ENCODE peak calls at places on chromosome 3, in five cellular contexts. O is HepG2, F is HCT116, L is K562, E is SK-N-SH. Z is an unnamed sample.

GRCh38 chr3:58640700-58641372 is 25.7 kb downstream of the FAM3D start:
- DNase-seq in O (peak; percentile 56), F (peak; percentile 50), L (peak; percentile 74), E (peak; percentile 90), Z (peak; percentile 20)

GRCh38 chr3:56917740-56918568 is 116.2 kb upstream of the ARHGEF3 start:
- DNase-seq in O (no peak), F (no peak), L (no peak), E (no peak), Z (no peak)

GRCh38 chr3:145952541-145952940 is 208.4 kb downstream of the PLOD2 start:
- DNase-seq in O (no peak), F (no peak), L (no peak), E (no peak), Z (no peak)

GRCh38 chr3:67610458-67610857 is 44.0 kb downstream of the SUCLG2 start:
- DNase-seq in O (peak; percentile 35), F (no peak), L (no peak), E (no peak), Z (peak; percentile 48)

GRCh38 chr3:164401923-164402322 is 676.4 kb downstream of the SI start:
- DNase-seq in O (no peak), F (no peak), L (no peak), E (no peak), Z (no peak)

GRCh38 chr3:47161983-47162694 is 1.8 kb downstream of the SETD2 start:
- DNase-seq in O (no peak), F (no peak), L (no peak), E (no peak), Z (no peak)

GRCh38 chr3:152930516-152930915 is 95.6 kb downstream of the P2RY1 start:
- DNase-seq in O (no peak), F (no peak), L (no peak), E (no peak), Z (no peak)

GRCh38 chr3:45947361-45947760 is 4.1 kb downstream of the CXCR6 start:
- DNase-seq in O (no peak), F (no peak), L (no peak), E (no peak), Z (no peak)

GRCh38 chr3:27758083-27758482 is 36.0 kb upstream of the EOMES start:
- DNase-seq in O (no peak), F (peak; percentile 10), L (no peak), E (no peak), Z (peak; percentile 52)

GRCh38 chr3:194979173-194979572 is 291.8 kb downstream of the XXYLT1 start:
- DNase-seq in O (no peak), F (no peak), L (no peak), E (no peak), Z (no peak)

GRCh38 chr3:149460123-149460522 is 14.4 kb upstream of the TM4SF4 start:
- DNase-seq in O (no peak), F (no peak), L (no peak), E (no peak), Z (no peak)

GRCh38 chr3:179962617-179963387 is 73.9 kb downstream of the PEX5L start:
- DNase-seq in O (no peak), F (no peak), L (no peak), E (no peak), Z (no peak)

GRCh38 chr3:148598619-148599018 is 99.1 kb upstream of the AGTR1 start:
- DNase-seq in O (no peak), F (no peak), L (no peak), E (no peak), Z (no peak)

GRCh38 chr3:184500344-184500923 is 61.2 kb upstream of the EPHB3 start:
- DNase-seq in O (no peak), F (no peak), L (no peak), E (no peak), Z (no peak)

GRCh38 chr3:62688050-62688449 is 187.2 kb downstream of the CADPS start:
- DNase-seq in O (no peak), F (no peak), L (no peak), E (no peak), Z (no peak)

GRCh38 chr3:192772495-192772894 is 45.2 kb upstream of the FGF12 start:
- DNase-seq in O (peak; percentile 2), F (peak; percentile 12), L (no peak), E (peak; percentile 25), Z (no peak)

GRCh38 chr3:76565496-76566210 is 474.2 kb upstream of the ROBO2 start:
- DNase-seq in O (no peak), F (no peak), L (no peak), E (no peak), Z (no peak)

GRCh38 chr3:120622870-120623718 is 27.0 kb downstream of the NDUFB4 start:
- DNase-seq in O (peak; percentile 58), F (peak; percentile 93), L (peak; percentile 77), E (no peak), Z (peak; percentile 57)

GRCh38 chr3:190826018-190826417 is 36.5 kb downstream of the GMNC start:
- DNase-seq in O (no peak), F (no peak), L (no peak), E (no peak), Z (no peak)

GRCh38 chr3:99577160-99577559 is 61.2 kb upstream of the COL8A1 start:
- DNase-seq in O (no peak), F (no peak), L (no peak), E (no peak), Z (no peak)

GRCh38 chr3:183503738-183504137 is 51.8 kb downstream of the KLHL6 start:
- DNase-seq in O (no peak), F (no peak), L (no peak), E (peak; percentile 33), Z (no peak)

GRCh38 chr3:45693941-45694521 is 4.8 kb downstream of the SACM1L start:
- DNase-seq in O (no peak), F (no peak), L (no peak), E (peak; percentile 34), Z (no peak)

GRCh38 chr3:34571714-34572113 is 773.3 kb downstream of the PDCD6IP start:
- DNase-seq in O (no peak), F (no peak), L (no peak), E (no peak), Z (no peak)

GRCh38 chr3:17937081-17937480 is 194.7 kb upstream of the TBC1D5 start:
- DNase-seq in O (no peak), F (no peak), L (no peak), E (no peak), Z (no peak)

GRCh38 chr3:48247401-48247807 is 6.5 kb downstream of the ZNF589 start:
- DNase-seq in O (no peak), F (no peak), L (peak; percentile 57), E (no peak), Z (no peak)

GRCh38 chr3:132210476-132211346 is 106.5 kb upstream of the ACP3 start:
- DNase-seq in O (peak; percentile 6), F (peak; percentile 39), L (peak; percentile 3), E (peak; percentile 8), Z (peak; percentile 18)

GRCh38 chr3:184752361-184752760 is 40.5 kb upstream of the MAGEF1 start:
- DNase-seq in O (no peak), F (no peak), L (no peak), E (no peak), Z (no peak)

GRCh38 chr3:18419232-18419631 is 5.9 kb downstream of the SATB1 start:
- DNase-seq in O (no peak), F (no peak), L (no peak), E (no peak), Z (no peak)

GRCh38 chr3:160801386-160802118 is 45.5 kb downstream of the PPM1L start:
- DNase-seq in O (no peak), F (no peak), L (no peak), E (no peak), Z (no peak)

GRCh38 chr3:196712514-196713413 is 587 bp downstream of the PIGX start:
- DNase-seq in O (peak; percentile 14), F (no peak), L (no peak), E (no peak), Z (no peak)
- TF ChIP-seq SIN3A in O (no peak), F (no peak), L (no peak), E (peak; percentile 27), Z (peak; percentile 50)

GRCh38 chr3:107548601-107549000 is 25.8 kb downstream of the BBX start:
- DNase-seq in O (no peak), F (no peak), L (no peak), E (no peak), Z (no peak)

GRCh38 chr3:107545680-107546120 is 22.9 kb downstream of the BBX start:
- DNase-seq in O (no peak), F (no peak), L (no peak), E (no peak), Z (no peak)

GRCh38 chr3:107540857-107541256 is 18.1 kb downstream of the BBX start:
- DNase-seq in O (no peak), F (no peak), L (no peak), E (no peak), Z (no peak)

GRCh38 chr3:107542665-107543064 is 19.9 kb downstream of the BBX start:
- DNase-seq in O (no peak), F (no peak), L (no peak), E (no peak), Z (no peak)

DNA sequence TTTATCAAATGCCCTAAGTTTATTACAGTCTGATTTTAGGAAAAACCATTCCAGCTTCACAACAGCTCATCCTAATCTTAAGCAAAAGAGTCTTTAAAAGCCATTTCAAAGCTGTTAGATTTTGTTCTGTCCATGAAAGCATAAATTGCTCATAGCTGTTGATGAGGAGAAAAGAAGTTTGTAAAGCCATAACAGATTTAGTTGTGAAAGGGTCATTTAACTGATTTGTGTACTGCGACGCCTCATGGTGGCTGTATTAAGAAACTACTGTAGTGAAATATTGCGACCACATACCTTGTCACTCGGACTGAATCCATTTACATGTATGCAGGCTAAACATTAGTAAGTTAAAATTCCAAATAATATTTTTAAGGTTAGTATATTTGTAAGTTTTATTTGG is 20.9 kb downstream of the BBX start:
- DNase-seq in O (peak; percentile 12), F (no peak), L (peak; percentile 14), E (no peak), Z (no peak)
- TF ChIP-seq SIN3A in O (no peak), F (no peak), L (no peak), E (no peak), Z (no peak)

DNA sequence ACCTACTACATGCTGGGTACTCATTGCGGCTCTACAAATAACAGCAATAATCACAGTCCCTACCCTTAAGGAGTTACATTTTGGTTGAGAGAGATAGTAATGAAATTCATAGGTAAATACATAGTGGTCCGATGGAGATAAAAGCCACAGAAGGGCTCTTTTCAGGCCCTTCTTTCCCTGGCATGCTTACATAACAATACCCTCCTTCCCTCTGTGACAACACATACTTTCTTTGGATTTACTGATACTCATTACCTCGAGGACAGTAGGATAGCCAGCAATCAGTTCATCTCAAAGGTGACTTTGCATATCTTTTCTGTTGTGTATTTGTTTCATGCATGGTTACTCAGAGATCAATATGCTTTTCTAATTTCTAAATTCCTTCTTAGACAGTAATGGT is 54.5 kb downstream of the HSPBAP1 start:
- DNase-seq in O (no peak), F (no peak), L (no peak), E (no peak), Z (no peak)
- TF ChIP-seq SIN3A in O (no peak), F (no peak), L (no peak), E (no peak), Z (no peak)

DNA sequence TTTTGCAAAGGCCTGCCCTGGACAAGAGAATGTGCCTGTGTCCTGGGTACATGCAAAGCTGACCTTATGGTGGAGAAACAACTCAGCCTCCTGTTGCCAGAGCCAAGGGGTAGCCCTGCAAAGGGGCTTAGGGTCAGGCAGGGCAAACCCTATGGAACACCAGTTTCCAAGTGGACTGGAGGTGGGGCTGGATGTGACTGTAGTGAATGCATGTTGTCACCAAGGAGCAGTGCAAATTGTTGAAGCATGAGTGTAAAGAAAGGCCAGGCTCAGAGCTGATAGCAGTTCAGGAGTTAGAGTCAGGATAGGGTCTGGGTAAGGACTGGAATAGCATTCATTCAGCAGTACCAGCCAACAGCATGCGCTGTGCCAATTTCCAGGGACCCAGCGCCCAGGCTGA is 82.9 kb upstream of the PXYLP1 start:
- DNase-seq in O (no peak), F (no peak), L (no peak), E (no peak), Z (no peak)
- TF ChIP-seq SIN3A in O (no peak), F (no peak), L (no peak), E (no peak), Z (no peak)

Z was measured in Panc1.